ENCODE peak calls at places on chromosomes 5 and 9, in six cellular contexts. S is activated CD8-positive, alpha-beta T cell treated with anti-CD3 and anti-CD28 coated beads, Interleukin-2, amount 10 ng/mL, durations not matched to agents 7 days and 5 days; H is stimulated activated CD8-positive, alpha-beta memory T cell treated with anti-CD3 and anti-CD28 coated beads, Interleukin-7, amount 100 ng/mL, for 1 hour; N is CD8-positive, alpha-beta memory T cell; D is fibroblast of lung; I is BE2C. B is an unnamed sample.
A peak's percentile ranks its signal among the peaks of the same experiment; 100 is the strongest.

GRCh38 chr5:151534345-151534744 is 56.8 kb downstream of the FAT2 start:
- DNase-seq in S (peak; percentile 32), H (no peak), N (no peak), D (no peak), I (no peak), B (no peak)

GRCh38 chr9:12771891-12772290 is 2.9 kb upstream of the LURAP1L start:
- DNase-seq in S (no peak), H (no peak), N (no peak), D (no peak), I (no peak), B (no peak)

GRCh38 chr9:7489018-7489417 is 310.6 kb downstream of the DMAC1 start:
- DNase-seq in S (no peak), H (no peak), N (no peak), D (no peak), I (peak; percentile 42), B (no peak)

GRCh38 chr9:36118706-36119105 is 17.8 kb upstream of the GLIPR2 start:
- DNase-seq in S (no peak), H (no peak), N (no peak), D (no peak), I (no peak), B (no peak)

GRCh38 chr5:1324301-1324700 is 20.6 kb downstream of the CLPTM1L start:
- DNase-seq in S (no peak), H (no peak), N (no peak), D (no peak), I (no peak), B (no peak)

GRCh38 chr5:134458234-134458633 is 46.6 kb upstream of the CDKN2AIPNL start:
- DNase-seq in S (no peak), H (no peak), N (no peak), D (peak; percentile 75), I (peak; percentile 56), B (no peak)

GRCh38 chr9:84152204-84152603 is 171.6 kb downstream of the RMI1 start:
- DNase-seq in S (no peak), H (no peak), N (no peak), D (no peak), I (no peak), B (no peak)

GRCh38 chr5:61370496-61370895 is 38.4 kb downstream of the ZSWIM6 start:
- DNase-seq in S (no peak), H (no peak), N (no peak), D (no peak), I (no peak), B (no peak)

GRCh38 chr5:134275822-134276221 is 49.9 kb upstream of the PPP2CA start:
- DNase-seq in S (no peak), H (no peak), N (no peak), D (no peak), I (no peak), B (peak; percentile 21)

GRCh38 chr5:147517383-147517782 is 7.5 kb upstream of the DPYSL3 start:
- DNase-seq in S (no peak), H (no peak), N (no peak), D (no peak), I (no peak), B (no peak)

GRCh38 chr5:119840175-119840574 is 210.8 kb downstream of the FAM170A start:
- DNase-seq in S (no peak), H (no peak), N (no peak), D (peak; percentile 9), I (no peak), B (no peak)

GRCh38 chr5:132464155-132464939 is 26.2 kb downstream of the IRF1 start:
- DNase-seq in S (peak; percentile 58), H (no peak), N (peak; percentile 26), D (no peak), I (no peak), B (no peak)

GRCh38 chr9:131255731-131256197 is 20.5 kb downstream of the FAM78A start:
- DNase-seq in S (no peak), H (no peak), N (no peak), D (no peak), I (no peak), B (no peak)

GRCh38 chr9:114008667-114009410 is 69.3 kb downstream of the AMBP start:
- DNase-seq in S (no peak), H (no peak), N (no peak), D (no peak), I (peak; percentile 24), B (no peak)

GRCh38 chr9:114850871-114851270 is 45.0 kb upstream of the TNFSF15 start:
- DNase-seq in S (no peak), H (no peak), N (no peak), D (no peak), I (no peak), B (no peak)

GRCh38 chr5:98777295-98777694 is 3.8 kb downstream of the RGMB start:
- DNase-seq in S (no peak), H (no peak), N (no peak), D (no peak), I (no peak), B (peak; percentile 33)

GRCh38 chr9:116701940-116702642 is 15.0 kb downstream of the TRIM32 start:
- DNase-seq in S (no peak), H (no peak), N (no peak), D (no peak), I (no peak), B (peak; percentile 33)

GRCh38 chr9:79471577-79472543 is 99.9 kb upstream of the TLE4 start:
- DNase-seq in S (peak; percentile 25), H (no peak), N (no peak), D (peak; percentile 50), I (peak; percentile 60), B (peak; percentile 5)

GRCh38 chr9:118336167-118336951 is 632.2 kb downstream of the TLR4 start:
- DNase-seq in S (no peak), H (no peak), N (no peak), D (no peak), I (no peak), B (no peak)

GRCh38 chr9:137255448-137256114 is 454 bp downstream of the NELFB start:
- DNase-seq in S (no peak), H (no peak), N (peak; percentile 37), D (peak; percentile 28), I (no peak), B (no peak)

GRCh38 chr5:93620487-93621339 is 37.7 kb downstream of the NR2F1 start:
- DNase-seq in S (peak; percentile 66), H (no peak), N (peak; percentile 47), D (peak; percentile 73), I (peak; percentile 89), B (no peak)

GRCh38 chr9:119453490-119453911 is 84.3 kb upstream of the BRINP1 start:
- DNase-seq in S (no peak), H (no peak), N (no peak), D (no peak), I (no peak), B (no peak)

GRCh38 chr9:76085596-76085995 is 195.1 kb downstream of the PCSK5 start:
- DNase-seq in S (no peak), H (no peak), N (no peak), D (no peak), I (no peak), B (no peak)

GRCh38 chr9:125878241-125878640 is 131.1 kb downstream of the PBX3 start:
- DNase-seq in S (no peak), H (no peak), N (no peak), D (no peak), I (no peak), B (no peak)

GRCh38 chr9:86767373-86767772 is 179.9 kb downstream of the GAS1 start:
- DNase-seq in S (no peak), H (no peak), N (no peak), D (no peak), I (no peak), B (no peak)

GRCh38 chr5:149794338-149795023 is 64.4 kb downstream of the PPARGC1B start:
- DNase-seq in S (no peak), H (no peak), N (no peak), D (no peak), I (no peak), B (no peak)

GRCh38 chr9:1946506-1946905 is 68.6 kb upstream of the SMARCA2 start:
- DNase-seq in S (no peak), H (no peak), N (no peak), D (no peak), I (no peak), B (no peak)

B was measured in Jurkat, Clone E6-1.